ENCODE peak calls at places on chromosomes 12 and 14, in five cellular contexts. N is pancreas, P is lower lobe of right lung, H is SK-N-SH, C is fibroblast of lung. Z is an unnamed sample.

GRCh38 chr12:115946867-115947695 is 330.4 kb downstream of the MED13L start:
- DNase-seq in N (no peak), P (no peak), H (peak; percentile 42), C (no peak), Z (no peak)

GRCh38 chr14:64442300-64442988 is 22.9 kb upstream of the AKAP5 start:
- DNase-seq in N (no peak), P (no peak), H (peak; percentile 28), C (no peak), Z (no peak)

GRCh38 chr12:23949212-23950010 is at the start of gene SOX5:
- DNase-seq in N (no peak), P (peak; percentile 46), H (peak; percentile 30), C (peak; percentile 81), Z (peak; percentile 17)

GRCh38 chr12:27777141-27777540 is 2.9 kb upstream of the KLHL42 start:
- DNase-seq in N (no peak), P (no peak), H (no peak), C (no peak), Z (no peak)

GRCh38 chr14:53306926-53307325 is 153.8 kb upstream of the DDHD1 start:
- DNase-seq in N (no peak), P (no peak), H (no peak), C (peak; percentile 79), Z (no peak)

GRCh38 chr12:67630373-67631088 is 18.0 kb upstream of the DYRK2 start:
- DNase-seq in N (no peak), P (peak; percentile 59), H (peak; percentile 15), C (peak; percentile 19), Z (no peak)

GRCh38 chr14:24275524-24276139 is 4.2 kb upstream of the RABGGTA start:
- DNase-seq in N (no peak), P (peak; percentile 8), H (no peak), C (no peak), Z (no peak)

GRCh38 chr12:66740257-66740656 is 61.4 kb upstream of the GRIP1 start:
- DNase-seq in N (no peak), P (no peak), H (no peak), C (peak; percentile 19), Z (no peak)

GRCh38 chr12:93894391-93895095 is 217.4 kb downstream of the CRADD start:
- DNase-seq in N (peak; percentile 46), P (peak; percentile 57), H (peak; percentile 38), C (peak; percentile 86), Z (peak; percentile 94)

GRCh38 chr14:105091335-105092123 is 26.3 kb upstream of the GPR132 start:
- DNase-seq in N (peak; percentile 95), P (peak; percentile 91), H (no peak), C (peak; percentile 38), Z (no peak)

GRCh38 chr14:24911324-24912095 is 138.4 kb downstream of the STXBP6 start:
- DNase-seq in N (no peak), P (no peak), H (no peak), C (peak; percentile 77), Z (no peak)

GRCh38 chr14:52950898-52951729 is at the start of gene FERMT2:
- DNase-seq in N (peak; percentile 91), P (peak; percentile 85), H (peak; percentile 98), C (peak; percentile 84), Z (peak; percentile 94)

GRCh38 chr14:55847766-55848165 is 267.8 kb downstream of the KTN1 start:
- DNase-seq in N (no peak), P (no peak), H (no peak), C (peak; percentile 82), Z (no peak)

GRCh38 chr12:7869137-7869536 is 3.6 kb downstream of the SLC2A14 start:
- DNase-seq in N (no peak), P (no peak), H (no peak), C (peak; percentile 47), Z (no peak)

GRCh38 chr14:65594153-65594881 is 181.8 kb downstream of the FUT8 start:
- DNase-seq in N (peak; percentile 65), P (peak; percentile 57), H (no peak), C (no peak), Z (no peak)

GRCh38 chr14:94748667-94749347 is 21.1 kb downstream of the GSC start:
- DNase-seq in N (peak; percentile 45), P (no peak), H (peak; percentile 53), C (no peak), Z (no peak)

GRCh38 chr12:18358077-18358476 is 96.8 kb downstream of the PIK3C2G start:
- DNase-seq in N (no peak), P (no peak), H (no peak), C (no peak), Z (no peak)

GRCh38 chr12:113056631-113057488 is at the start of gene DTX1:
- DNase-seq in N (peak; percentile 54), P (no peak), H (peak; percentile 88), C (peak; percentile 3), Z (peak; percentile 59)

DNA sequence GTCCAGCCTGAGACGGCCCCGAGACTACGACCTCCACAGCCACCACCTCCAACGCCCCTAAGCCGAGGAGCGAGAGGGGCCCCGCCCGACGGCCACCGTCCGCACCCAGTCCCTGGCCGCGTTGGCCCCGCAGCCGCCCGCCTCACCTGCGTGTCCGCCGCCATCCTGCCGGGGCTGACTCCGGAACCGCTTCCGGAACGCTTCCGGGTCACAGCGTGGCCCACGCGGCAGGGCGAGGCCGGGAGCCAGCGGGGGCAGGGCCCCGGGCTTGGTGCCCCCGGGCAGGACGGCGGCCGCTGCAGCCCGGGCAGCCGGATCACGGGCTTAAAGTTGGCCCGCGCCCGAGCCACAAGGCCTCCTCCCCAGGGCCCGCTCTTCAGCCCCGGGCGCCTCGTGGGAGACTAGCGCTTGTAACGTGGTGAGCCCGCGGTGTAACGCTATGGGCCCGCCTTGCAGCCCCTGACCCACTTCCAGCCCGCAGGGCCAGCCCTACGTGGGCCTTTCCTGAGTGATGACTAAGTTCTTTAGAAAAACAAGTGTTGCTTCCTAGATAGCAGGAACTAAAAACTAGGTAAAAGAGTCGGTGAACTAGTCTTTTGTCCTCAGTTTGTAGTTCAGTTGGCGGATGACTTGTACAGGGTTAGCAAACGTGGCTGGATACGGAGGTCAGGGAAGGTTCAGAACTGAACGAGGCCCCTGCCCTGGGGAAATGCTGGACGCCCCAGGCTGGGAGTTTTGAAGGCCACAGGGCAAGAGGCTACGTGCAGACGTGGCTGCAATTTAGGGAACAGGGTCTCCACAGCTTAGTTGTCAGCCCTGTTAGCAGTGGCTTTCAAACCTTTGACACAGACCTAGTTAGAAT is at the start of gene GCN1:
- DNase-seq in N (peak; percentile 86), P (peak; percentile 89), H (peak; percentile 94), C (peak; percentile 86), Z (peak; percentile 94)
- H3K36me3 ChIP-seq in N (peaks cover 38% of the 10 kb centered on the region), P (peaks cover 57% of the 10 kb centered on the region), H (peaks cover 54% of the 10 kb centered on the region), C (peaks cover 17% of the 10 kb centered on the region), Z (peaks cover 50% of the 10 kb centered on the region)

GRCh38 chr14:63387691-63388090 is 69.0 kb upstream of the GPHB5 start:
- DNase-seq in N (no peak), P (no peak), H (no peak), C (no peak), Z (no peak)

GRCh38 chr14:63388766-63389431 is 70.2 kb upstream of the GPHB5 start:
- DNase-seq in N (peak; percentile 50), P (peak; percentile 64), H (peak; percentile 64), C (peak; percentile 42), Z (peak; percentile 62)

GRCh38 chr14:63394432-63394831 is 75.7 kb upstream of the GPHB5 start:
- DNase-seq in N (no peak), P (no peak), H (no peak), C (no peak), Z (no peak)

GRCh38 chr14:63394856-63395255 is 76.1 kb upstream of the GPHB5 start:
- DNase-seq in N (no peak), P (no peak), H (no peak), C (peak; percentile 29), Z (no peak)

DNA sequence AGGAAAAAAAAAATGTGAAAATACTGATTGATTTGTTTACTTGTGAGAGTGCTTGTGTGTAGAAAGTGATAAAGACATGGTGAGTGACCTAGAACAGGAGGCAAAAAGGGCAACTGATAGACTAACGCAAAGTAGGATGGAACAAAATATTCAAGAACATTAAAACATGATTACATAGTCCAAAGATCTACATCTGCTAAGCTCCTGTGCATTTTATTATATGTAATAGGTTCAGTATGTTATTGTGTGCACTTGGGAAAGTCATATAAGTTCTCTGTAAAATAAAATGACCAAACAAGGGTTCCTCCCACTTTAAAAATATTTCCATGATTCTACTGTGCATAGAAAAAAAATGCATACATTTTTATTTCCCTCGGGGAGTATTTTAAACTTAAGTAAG is 74.3 kb upstream of the GPHB5 start:
- DNase-seq in N (no peak), P (no peak), H (no peak), C (no peak), Z (no peak)
- H3K36me3 ChIP-seq in N (no peaks in the 10 kb centered on the region), P (peaks cover 35% of the 10 kb centered on the region), H (peaks cover 28% of the 10 kb centered on the region), C (no peaks in the 10 kb centered on the region), Z (peaks cover 3% of the 10 kb centered on the region)

GRCh38 chr12:41919025-41919424 is 225.6 kb downstream of the GXYLT1 start:
- DNase-seq in N (no peak), P (no peak), H (no peak), C (no peak), Z (no peak)
- H3K36me3 ChIP-seq in N (no peaks in the 10 kb centered on the region), P (no peaks in the 10 kb centered on the region), H (no peaks in the 10 kb centered on the region), C (no peaks in the 10 kb centered on the region), Z (no peaks in the 10 kb centered on the region)

GRCh38 chr12:53995311-53996187 is 4.4 kb upstream of the HOXC9 start:
- DNase-seq in N (peak; percentile 27), P (no peak), H (peak; percentile 60), C (no peak), Z (peak; percentile 94)
- H3K36me3 ChIP-seq in N (no peaks in the 10 kb centered on the region), P (no peaks in the 10 kb centered on the region), H (no peaks in the 10 kb centered on the region), C (no peaks in the 10 kb centered on the region), Z (no peaks in the 10 kb centered on the region)

GRCh38 chr12:121417847-121418246 is 17.9 kb downstream of the RNF34 start:
- DNase-seq in N (no peak), P (no peak), H (no peak), C (no peak), Z (no peak)
- H3K36me3 ChIP-seq in N (peaks cover 25% of the 10 kb centered on the region), P (peaks cover 83% of the 10 kb centered on the region), H (peaks cover 59% of the 10 kb centered on the region), C (peaks cover 9% of the 10 kb centered on the region), Z (peaks cover 66% of the 10 kb centered on the region)

GRCh38 chr12:131918311-131919050 is 10.6 kb upstream of the PUS1 start:
- DNase-seq in N (peak; percentile 24), P (no peak), H (no peak), C (no peak), Z (no peak)
- H3K36me3 ChIP-seq in N (peaks cover 70% of the 10 kb centered on the region), P (peaks cover 82% of the 10 kb centered on the region), H (peaks cover 61% of the 10 kb centered on the region), C (peaks cover 13% of the 10 kb centered on the region), Z (peaks cover 83% of the 10 kb centered on the region)

GRCh38 chr12:903055-903454 is 46.4 kb downstream of the RAD52 start:
- DNase-seq in N (no peak), P (no peak), H (no peak), C (no peak), Z (no peak)
- H3K36me3 ChIP-seq in N (peaks cover 40% of the 10 kb centered on the region), P (peaks cover 100% of the 10 kb centered on the region), H (peaks cover 75% of the 10 kb centered on the region), C (peaks cover 14% of the 10 kb centered on the region), Z (peaks cover 18% of the 10 kb centered on the region)

DNA sequence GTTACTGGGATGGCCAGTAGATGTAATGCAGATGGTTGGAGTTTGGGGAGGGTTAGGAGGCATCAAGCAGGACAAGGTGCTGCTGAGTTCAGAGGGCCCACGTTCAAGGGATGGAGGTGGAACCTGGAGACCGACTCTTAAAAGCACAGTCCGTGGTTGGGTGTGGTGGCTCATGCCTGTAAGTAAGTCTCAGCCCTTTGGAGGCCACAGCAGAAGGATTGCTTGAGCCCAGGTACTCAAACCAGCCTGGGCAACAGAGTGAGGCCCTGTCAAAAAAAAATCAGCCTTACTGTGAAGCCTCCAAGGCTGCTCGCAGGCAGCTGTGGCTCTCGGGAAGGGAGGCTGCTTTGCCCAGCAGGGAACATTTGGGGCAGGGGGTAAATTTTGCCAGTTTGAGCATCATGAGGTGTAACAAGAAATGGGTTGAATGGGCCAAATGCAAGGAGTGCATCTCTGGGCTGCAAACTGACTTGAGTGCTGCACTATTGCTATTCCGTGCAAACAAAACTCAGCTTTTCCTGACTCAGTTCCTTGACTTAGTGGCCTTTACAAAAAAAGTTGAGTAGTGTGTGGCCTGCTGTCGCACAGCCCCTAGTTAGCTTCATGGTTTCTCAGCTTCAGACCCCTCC is 55.0 kb downstream of the ANAPC7 start:
- DNase-seq in N (no peak), P (no peak), H (no peak), C (no peak), Z (no peak)
- H3K36me3 ChIP-seq in N (peaks cover 54% of the 10 kb centered on the region), P (peaks cover 62% of the 10 kb centered on the region), H (peaks cover 78% of the 10 kb centered on the region), C (peaks cover 52% of the 10 kb centered on the region), Z (peaks cover 12% of the 10 kb centered on the region)